ENCODE peak calls at places on chromosomes 3 and 15, in six cellular contexts. One of them, this sample, is unnamed.
A peak's percentile ranks its signal among the peaks of the same experiment; 100 is the strongest.

GRCh38 chr3:170055209-170055608 is 17.4 kb downstream of the GPR160 start:
- DNase-seq in sciatic nerve: no peak
- DNase-seq in stimulated activated naive CD4-positive, alpha-beta T cell: no peak
- DNase-seq in NCI-H345: no peak
- DNase-seq in A673: no peak
- DNase-seq in T follicular helper cell: no peak
- DNase-seq in this sample: peak; percentile 37

GRCh38 chr15:38846351-38846750 is 281.7 kb upstream of the RASGRP1 start:
- DNase-seq in A673: no peak
- DNase-seq in sciatic nerve: no peak
- DNase-seq in stimulated activated naive CD4-positive, alpha-beta T cell: no peak
- DNase-seq in NCI-H345: no peak
- DNase-seq in T follicular helper cell: no peak
- DNase-seq in this sample: peak; percentile 51

GRCh38 chr3:17755836-17756235 is 13.4 kb upstream of the TBC1D5 start:
- DNase-seq in A673: no peak
- DNase-seq in sciatic nerve: no peak
- DNase-seq in T follicular helper cell: no peak
- DNase-seq in NCI-H345: no peak
- DNase-seq in stimulated activated naive CD4-positive, alpha-beta T cell: no peak
- DNase-seq in this sample: no peak

GRCh38 chr3:183197734-183198133 is 35.2 kb upstream of the LAMP3 start:
- DNase-seq in A673: no peak
- DNase-seq in T follicular helper cell: no peak
- DNase-seq in stimulated activated naive CD4-positive, alpha-beta T cell: no peak
- DNase-seq in NCI-H345: no peak
- DNase-seq in sciatic nerve: no peak
- DNase-seq in this sample: no peak

GRCh38 chr3:197380786-197381185 is 82.4 kb upstream of the DLG1 start:
- DNase-seq in T follicular helper cell: no peak
- DNase-seq in sciatic nerve: no peak
- DNase-seq in NCI-H345: peak; percentile 19
- DNase-seq in stimulated activated naive CD4-positive, alpha-beta T cell: no peak
- DNase-seq in A673: no peak
- DNase-seq in this sample: no peak

GRCh38 chr3:45596290-45596791 is 1.8 kb downstream of the LIMD1 start:
- DNase-seq in T follicular helper cell: no peak
- DNase-seq in stimulated activated naive CD4-positive, alpha-beta T cell: no peak
- DNase-seq in NCI-H345: no peak
- DNase-seq in sciatic nerve: no peak
- DNase-seq in A673: no peak
- DNase-seq in this sample: no peak

GRCh38 chr15:40155270-40155910 is 5.5 kb upstream of the BUB1B start:
- DNase-seq in NCI-H345: peak; percentile 90
- DNase-seq in stimulated activated naive CD4-positive, alpha-beta T cell: no peak
- DNase-seq in T follicular helper cell: no peak
- DNase-seq in sciatic nerve: no peak
- DNase-seq in A673: no peak
- DNase-seq in this sample: no peak

GRCh38 chr3:177419904-177420601 is 222.8 kb upstream of the TBL1XR1 start:
- DNase-seq in stimulated activated naive CD4-positive, alpha-beta T cell: no peak
- DNase-seq in A673: no peak
- DNase-seq in sciatic nerve: no peak
- DNase-seq in NCI-H345: no peak
- DNase-seq in T follicular helper cell: no peak
- DNase-seq in this sample: no peak

GRCh38 chr15:101675015-101675414 is 22.8 kb upstream of the TM2D3 start:
- DNase-seq in NCI-H345: no peak
- DNase-seq in sciatic nerve: no peak
- DNase-seq in T follicular helper cell: no peak
- DNase-seq in A673: no peak
- DNase-seq in stimulated activated naive CD4-positive, alpha-beta T cell: no peak
- DNase-seq in this sample: peak; percentile 69

GRCh38 chr3:155791190-155791589 is 14.9 kb downstream of the C3orf33 start:
- DNase-seq in NCI-H345: no peak
- DNase-seq in A673: peak; percentile 10
- DNase-seq in T follicular helper cell: no peak
- DNase-seq in stimulated activated naive CD4-positive, alpha-beta T cell: no peak
- DNase-seq in sciatic nerve: no peak
- DNase-seq in this sample: peak; percentile 30

GRCh38 chr15:74584204-74584603 is 31.4 kb upstream of the CLK3 start:
- DNase-seq in stimulated activated naive CD4-positive, alpha-beta T cell: no peak
- DNase-seq in A673: no peak
- DNase-seq in sciatic nerve: no peak
- DNase-seq in NCI-H345: no peak
- DNase-seq in T follicular helper cell: no peak
- DNase-seq in this sample: no peak

GRCh38 chr3:134126153-134126552 is 96.4 kb upstream of the SLCO2A1 start:
- DNase-seq in NCI-H345: no peak
- DNase-seq in sciatic nerve: no peak
- DNase-seq in A673: no peak
- DNase-seq in T follicular helper cell: no peak
- DNase-seq in stimulated activated naive CD4-positive, alpha-beta T cell: no peak
- DNase-seq in this sample: peak; percentile 21

GRCh38 chr3:14148041-14148985 is 23.5 kb downstream of the TMEM43 start:
- DNase-seq in NCI-H345: no peak
- DNase-seq in stimulated activated naive CD4-positive, alpha-beta T cell: no peak
- DNase-seq in T follicular helper cell: no peak
- DNase-seq in sciatic nerve: no peak
- DNase-seq in A673: peak; percentile 67
- DNase-seq in this sample: no peak

GRCh38 chr15:67501836-67502461 is 19.0 kb upstream of the C15orf61 start:
- DNase-seq in NCI-H345: no peak
- DNase-seq in A673: peak; percentile 16
- DNase-seq in stimulated activated naive CD4-positive, alpha-beta T cell: no peak
- DNase-seq in sciatic nerve: no peak
- DNase-seq in T follicular helper cell: no peak
- DNase-seq in this sample: no peak

GRCh38 chr15:79212589-79213139 is 69.9 kb upstream of the ANKRD34C start:
- DNase-seq in NCI-H345: no peak
- DNase-seq in T follicular helper cell: no peak
- DNase-seq in A673: no peak
- DNase-seq in stimulated activated naive CD4-positive, alpha-beta T cell: no peak
- DNase-seq in sciatic nerve: no peak
- DNase-seq in this sample: no peak

GRCh38 chr3:67561995-67562394 is 92.4 kb downstream of the SUCLG2 start:
- DNase-seq in A673: no peak
- DNase-seq in stimulated activated naive CD4-positive, alpha-beta T cell: no peak
- DNase-seq in sciatic nerve: no peak
- DNase-seq in NCI-H345: no peak
- DNase-seq in T follicular helper cell: no peak
- DNase-seq in this sample: no peak

GRCh38 chr15:78540955-78541743 is 905 bp downstream of the PSMA4 start:
- DNase-seq in A673: peak; percentile 12
- DNase-seq in sciatic nerve: no peak
- DNase-seq in stimulated activated naive CD4-positive, alpha-beta T cell: no peak
- DNase-seq in NCI-H345: no peak
- DNase-seq in T follicular helper cell: no peak
- DNase-seq in this sample: peak; percentile 34

GRCh38 chr3:158368271-158368670 is 202.7 kb upstream of the MLF1 start:
- DNase-seq in T follicular helper cell: no peak
- DNase-seq in sciatic nerve: no peak
- DNase-seq in NCI-H345: no peak
- DNase-seq in A673: no peak
- DNase-seq in stimulated activated naive CD4-positive, alpha-beta T cell: no peak
- DNase-seq in this sample: no peak

GRCh38 chr15:28110416-28110975 is 11.4 kb upstream of the OCA2 start:
- DNase-seq in T follicular helper cell: no peak
- DNase-seq in sciatic nerve: peak; percentile 40
- DNase-seq in stimulated activated naive CD4-positive, alpha-beta T cell: no peak
- DNase-seq in NCI-H345: no peak
- DNase-seq in A673: no peak
- DNase-seq in this sample: no peak

GRCh38 chr3:70979983-70980645 is 603.4 kb downstream of the FOXP1 start:
- DNase-seq in T follicular helper cell: no peak
- DNase-seq in A673: no peak
- DNase-seq in sciatic nerve: no peak
- DNase-seq in stimulated activated naive CD4-positive, alpha-beta T cell: no peak
- DNase-seq in NCI-H345: no peak
- DNase-seq in this sample: no peak

This sample was measured in choroid plexus epithelial cell.